ENCODE peak calls at places on chromosome 11, in eight cellular contexts. V is IMR-90, R is GM10248, T is foreskin fibroblast, I is OCI-LY7, P is AG09319, H is B cell, Q is endodermal cell. L is an unnamed sample.

GRCh38 chr11:74806267-74806666 is 57.6 kb downstream of the RNF169 start:
- DNase-seq in V (no peak), R (no peak), T (no peak), I (no peak), P (no peak), H (no peak), Q (no peak), L (no peak)

GRCh38 chr11:65589444-65590239 is 6.0 kb downstream of the KCNK7 start:
- DNase-seq in V (no peak), R (peak), T (no peak), I (peak), P (no peak), H (peak), Q (no peak), L (no peak)

GRCh38 chr11:125147280-125147679 is 17.3 kb upstream of the PKNOX2 start:
- DNase-seq in V (no peak), R (no peak), T (no peak), I (no peak), P (no peak), H (no peak), Q (no peak), L (no peak)

GRCh38 chr11:13260963-13261599 is 16.5 kb upstream of the BMAL1 start:
- DNase-seq in V (peak), R (no peak), T (peak), I (no peak), P (no peak), H (no peak), Q (no peak), L (no peak)

GRCh38 chr11:47161890-47162289 is 14.8 kb downstream of the ARFGAP2 start:
- DNase-seq in V (peak), R (no peak), T (no peak), I (no peak), P (no peak), H (no peak), Q (no peak), L (no peak)

GRCh38 chr11:133239530-133239929 is 292.8 kb downstream of the OPCML start:
- DNase-seq in V (no peak), R (no peak), T (no peak), I (no peak), P (no peak), H (no peak), Q (peak), L (no peak)

GRCh38 chr11:66066751-66067150 is 3.3 kb upstream of the PACS1 start:
- DNase-seq in V (no peak), R (no peak), T (no peak), I (no peak), P (no peak), H (no peak), Q (no peak), L (no peak)

GRCh38 chr11:64624869-64625481 is 34.0 kb downstream of the SLC22A12 start:
- DNase-seq in V (no peak), R (no peak), T (no peak), I (peak), P (no peak), H (peak), Q (no peak), L (no peak)

GRCh38 chr11:113329725-113330124 is 15.3 kb downstream of the TTC12 start:
- DNase-seq in V (no peak), R (no peak), T (no peak), I (no peak), P (no peak), H (no peak), Q (no peak), L (no peak)

GRCh38 chr11:44427432-44427831 is 117.5 kb upstream of the ALX4 start:
- DNase-seq in V (no peak), R (no peak), T (no peak), I (peak), P (no peak), H (no peak), Q (peak), L (no peak)

GRCh38 chr11:65415499-65416340 is 6.9 kb upstream of the NEAT1 start:
- DNase-seq in V (no peak), R (no peak), T (no peak), I (no peak), P (no peak), H (peak), Q (peak), L (no peak)

GRCh38 chr11:84261707-84262106 is 975.5 kb upstream of the CCDC90B start:
- DNase-seq in V (no peak), R (no peak), T (no peak), I (no peak), P (no peak), H (no peak), Q (peak), L (no peak)

GRCh38 chr11:67308031-67308866 is 4.9 kb downstream of the SSH3 start:
- DNase-seq in V (no peak), R (peak), T (no peak), I (no peak), P (no peak), H (no peak), Q (peak), L (no peak)

GRCh38 chr11:69172674-69173073 is 16.9 kb downstream of the SMIM38 start:
- DNase-seq in V (peak), R (no peak), T (no peak), I (peak), P (no peak), H (no peak), Q (peak), L (no peak)

GRCh38 chr11:21656065-21656464 is 536.8 kb upstream of the ANO5 start:
- DNase-seq in V (no peak), R (no peak), T (no peak), I (no peak), P (no peak), H (no peak), Q (no peak), L (no peak)

GRCh38 chr11:2787816-2788750 is 88.3 kb upstream of the KCNQ1OT1 start:
- DNase-seq in V (no peak), R (no peak), T (no peak), I (no peak), P (no peak), H (no peak), Q (peak), L (peak)

GRCh38 chr11:64353761-64354506 is 5.0 kb upstream of the RPS6KA4 start:
- DNase-seq in V (no peak), R (no peak), T (no peak), I (no peak), P (no peak), H (peak), Q (peak), L (no peak)

GRCh38 chr11:45771942-45772522 is 32.9 kb upstream of the SLC35C1 start:
- DNase-seq in V (peak), R (peak), T (peak), I (peak), P (peak), H (peak), Q (peak), L (peak)

GRCh38 chr11:85182437-85183109 is 444.6 kb downstream of the DLG2 start:
- DNase-seq in V (peak), R (peak), T (no peak), I (peak), P (no peak), H (no peak), Q (peak), L (no peak)

GRCh38 chr11:132992838-132993680 is 539.2 kb downstream of the OPCML start:
- DNase-seq in V (peak), R (no peak), T (no peak), I (no peak), P (no peak), H (no peak), Q (no peak), L (no peak)

DNA sequence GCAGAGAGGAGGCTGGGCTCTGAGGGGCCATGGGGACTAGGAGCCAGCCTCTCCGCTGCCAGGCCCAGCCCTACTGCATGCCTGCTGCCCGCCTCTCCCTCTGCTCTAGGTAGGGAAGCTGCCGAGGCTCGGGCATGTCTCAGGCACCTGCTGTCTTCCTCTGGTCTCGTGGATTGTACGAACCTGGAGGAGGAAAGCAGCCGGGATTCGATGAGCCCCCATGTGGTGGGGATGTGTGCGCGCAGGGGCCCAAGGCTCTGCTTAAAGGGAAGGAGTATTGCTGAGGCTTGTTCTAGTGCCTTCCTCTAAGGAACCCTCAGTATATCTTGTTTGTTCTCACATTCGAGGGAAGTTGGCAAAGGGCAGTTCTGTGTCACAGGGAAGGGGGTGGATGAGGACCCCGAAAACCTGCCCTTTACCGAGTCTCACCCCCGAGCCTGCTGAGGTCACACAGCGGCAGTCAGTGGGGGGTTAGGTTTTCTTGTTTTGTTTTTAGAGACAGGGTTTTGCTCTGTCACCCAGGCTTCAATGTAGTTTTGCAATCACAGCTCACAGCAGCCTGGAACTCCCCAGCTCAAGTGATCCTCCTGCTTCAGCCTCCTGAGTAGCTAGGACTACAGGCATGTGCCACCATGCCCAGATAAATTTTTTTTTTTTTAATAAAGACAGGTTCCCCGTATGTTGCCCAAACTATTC is 21.3 kb downstream of the DAGLA start:
- DNase-seq in V (peak), R (no peak), T (no peak), I (peak), P (no peak), H (no peak), Q (peak), L (no peak)
- TF ChIP-seq CTCF in V (peak), R (no peak), T (peak), I (peak), P (peak), H (no peak), Q (peak), L (peak)

DNA sequence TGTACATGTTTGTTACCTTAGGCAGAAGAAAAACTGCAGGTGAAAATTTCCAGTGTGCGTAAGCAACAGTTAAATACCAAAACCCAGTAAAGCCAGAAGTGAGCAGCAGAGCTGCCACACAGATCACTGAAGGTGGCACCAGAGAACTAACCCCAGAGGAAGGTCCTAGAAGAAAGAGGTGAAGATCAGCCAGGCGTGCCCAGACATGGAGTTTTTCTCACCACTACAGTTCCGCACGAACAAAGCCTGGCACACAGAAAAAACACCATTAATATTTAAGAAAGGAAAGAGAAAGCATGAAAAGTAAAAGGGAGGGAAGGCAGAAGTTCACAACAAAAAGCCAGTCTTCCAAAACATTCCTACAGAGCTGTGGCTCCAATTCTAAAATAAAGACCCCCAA is 60.7 kb downstream of the STK33 start:
- DNase-seq in V (no peak), R (peak), T (no peak), I (no peak), P (no peak), H (peak), Q (no peak), L (no peak)
- TF ChIP-seq CTCF in V (no peak), R (peak), T (no peak), I (no peak), P (no peak), H (no peak), Q (peak), L (no peak)

GRCh38 chr11:130002846-130003716 is 446 bp upstream of the PRDM10 start:
- DNase-seq in V (peak), R (peak), T (peak), I (peak), P (peak), H (peak), Q (peak), L (peak)

GRCh38 chr11:130002352-130002845 is at the start of gene PRDM10:
- DNase-seq in V (peak), R (peak), T (peak), I (peak), P (peak), H (peak), Q (peak), L (peak)

GRCh38 chr11:130001491-130002351 is 914 bp downstream of the PRDM10 start:
- DNase-seq in V (peak), R (peak), T (peak), I (peak), P (no peak), H (peak), Q (peak), L (no peak)

GRCh38 chr11:130000552-130001176 is 2.0 kb downstream of the PRDM10 start:
- DNase-seq in V (no peak), R (no peak), T (no peak), I (no peak), P (no peak), H (no peak), Q (no peak), L (no peak)

GRCh38 chr11:130003717-130004001 is 1.0 kb upstream of the PRDM10 start:
- DNase-seq in V (no peak), R (no peak), T (no peak), I (no peak), P (no peak), H (no peak), Q (no peak), L (no peak)
- TF ChIP-seq CTCF in V (no peak), R (no peak), T (no peak), I (no peak), P (no peak), H (no peak), Q (no peak), L (no peak)

GRCh38 chr11:79708319-79708928 is 267.6 kb upstream of the TENM4 start:
- DNase-seq in V (peak), R (peak), T (no peak), I (peak), P (no peak), H (no peak), Q (peak), L (no peak)
- TF ChIP-seq CTCF in V (peak), R (peak), T (peak), I (peak), P (no peak), H (no peak), Q (peak), L (peak)